ENCODE peak calls at places on chromosome 19, in four cellular contexts. One of them, this sample, is unnamed.

GRCh38 chr19:18479964-18480723 is 41.7 kb downstream of the ELL start:
- DNase-seq in pons: no peak
- DNase-seq in transverse colon: peak; percentile 68
- DNase-seq in NCI-H2171 treated with DMSO at 0.1 percent for 48 hours: peak; percentile 89
- DNase-seq in this sample: peak; percentile 81

GRCh38 chr19:37779139-37780035 is at the start of gene ZNF573:
- DNase-seq in transverse colon: peak; percentile 86
- DNase-seq in pons: peak; percentile 95
- DNase-seq in NCI-H2171 treated with DMSO at 0.1 percent for 48 hours: peak; percentile 94
- DNase-seq in this sample: peak; percentile 96

GRCh38 chr19:57708641-57709354 is at the start of gene ZNF154:
- DNase-seq in pons: peak; percentile 45
- DNase-seq in transverse colon: peak; percentile 48
- DNase-seq in NCI-H2171 treated with DMSO at 0.1 percent for 48 hours: no peak
- DNase-seq in this sample: no peak

GRCh38 chr19:39296055-39296645 is at the start of gene IFNL1:
- DNase-seq in NCI-H2171 treated with DMSO at 0.1 percent for 48 hours: no peak
- DNase-seq in pons: no peak
- DNase-seq in transverse colon: no peak
- DNase-seq in this sample: no peak

GRCh38 chr19:56141416-56141992 is 417 bp downstream of the ZNF444 start:
- DNase-seq in transverse colon: peak; percentile 29
- DNase-seq in NCI-H2171 treated with DMSO at 0.1 percent for 48 hours: no peak
- DNase-seq in pons: no peak
- DNase-seq in this sample: peak; percentile 44

GRCh38 chr19:19900124-19900523 is 622 bp upstream of the ZNF93 start:
- DNase-seq in pons: no peak
- DNase-seq in NCI-H2171 treated with DMSO at 0.1 percent for 48 hours: peak; percentile 58
- DNase-seq in transverse colon: no peak
- DNase-seq in this sample: peak; percentile 61

GRCh38 chr19:3591876-3592613 is 6.8 kb downstream of the GIPC3 start:
- DNase-seq in transverse colon: no peak
- DNase-seq in NCI-H2171 treated with DMSO at 0.1 percent for 48 hours: no peak
- DNase-seq in pons: no peak
- DNase-seq in this sample: no peak

GRCh38 chr19:6803036-6803404 is 30.5 kb downstream of the VAV1 start:
- DNase-seq in transverse colon: no peak
- DNase-seq in pons: peak; percentile 3
- DNase-seq in NCI-H2171 treated with DMSO at 0.1 percent for 48 hours: no peak
- DNase-seq in this sample: no peak

GRCh38 chr19:22026687-22027086 is 15.9 kb upstream of the ZNF208 start:
- DNase-seq in transverse colon: no peak
- DNase-seq in NCI-H2171 treated with DMSO at 0.1 percent for 48 hours: no peak
- DNase-seq in pons: no peak
- DNase-seq in this sample: no peak

GRCh38 chr19:11160119-11160768 is 4.7 kb upstream of the SPC24 start:
- DNase-seq in NCI-H2171 treated with DMSO at 0.1 percent for 48 hours: peak; percentile 17
- DNase-seq in pons: no peak
- DNase-seq in transverse colon: no peak
- DNase-seq in this sample: no peak

GRCh38 chr19:1873524-1874473 is 10.4 kb upstream of the KLF16 start:
- DNase-seq in transverse colon: no peak
- DNase-seq in pons: no peak
- DNase-seq in NCI-H2171 treated with DMSO at 0.1 percent for 48 hours: no peak
- DNase-seq in this sample: no peak

GRCh38 chr19:27901078-27901477 is 1311.9 kb downstream of the UQCRFS1 start:
- DNase-seq in transverse colon: no peak
- DNase-seq in NCI-H2171 treated with DMSO at 0.1 percent for 48 hours: no peak
- DNase-seq in pons: no peak
- DNase-seq in this sample: no peak